ENCODE peak calls at places on chromosomes 7 and 10, in five cellular contexts. U is T-helper 1 cell, Q is GM13977, G is cardiac fibroblast, C is HT-29. H is an unnamed sample.

GRCh38 chr10:26064106-26064505 is 130.1 kb downstream of the MYO3A start:
- DNase-seq in U (no peak), Q (no peak), G (no peak), C (no peak), H (no peak)

GRCh38 chr10:110327262-110327914 is 22.7 kb upstream of the SMNDC1 start:
- DNase-seq in U (no peak), Q (no peak), G (no peak), C (no peak), H (no peak)

GRCh38 chr10:90199098-90199497 is 497.7 kb downstream of the KIF20B start:
- DNase-seq in U (no peak), Q (no peak), G (no peak), C (no peak), H (no peak)

GRCh38 chr7:13042605-13043236 is 355.3 kb downstream of the ARL4A start:
- DNase-seq in U (no peak), Q (no peak), G (no peak), C (peak), H (no peak)

GRCh38 chr7:14016950-14017349 is 27.5 kb upstream of the ETV1 start:
- DNase-seq in U (no peak), Q (no peak), G (no peak), C (no peak), H (no peak)

GRCh38 chr7:11188529-11189310 is 215.0 kb downstream of the PHF14 start:
- DNase-seq in U (no peak), Q (no peak), G (no peak), C (no peak), H (no peak)

GRCh38 chr7:158021836-158022235 is 565.8 kb downstream of the PTPRN2 start:
- DNase-seq in U (no peak), Q (no peak), G (no peak), C (no peak), H (no peak)

GRCh38 chr7:151382079-151382885 is 27.6 kb downstream of the WDR86 start:
- DNase-seq in U (peak), Q (no peak), G (no peak), C (no peak), H (no peak)

GRCh38 chr7:74454059-74454947 is 597 bp downstream of the GTF2IRD1 start:
- DNase-seq in U (no peak), Q (peak), G (no peak), C (no peak), H (peak)

GRCh38 chr10:116122126-116122525 is 150.9 kb downstream of the GFRA1 start:
- DNase-seq in U (no peak), Q (no peak), G (no peak), C (no peak), H (no peak)

GRCh38 chr7:157785486-157786186 is 448.8 kb downstream of the DNAJB6 start:
- DNase-seq in U (no peak), Q (no peak), G (no peak), C (no peak), H (no peak)

GRCh38 chr7:32206987-32207386 is 136.8 kb upstream of the PDE1C start:
- DNase-seq in U (no peak), Q (no peak), G (peak), C (peak), H (no peak)